ENCODE peak calls at places on chromosome 21, in eight cellular contexts. U is tibial nerve, Y is A549, V is stomach, N is sigmoid colon, L is suprapubic skin, Q is ovary, Z is H1. J is an unnamed sample.

GRCh38 chr21:22796147-22796546 is 1797.9 kb downstream of the NCAM2 start:
- DNase-seq in U (no peak), N (no peak), L (no peak), Q (no peak), Z (no peak), Y (no peak), V (no peak), J (no peak)

GRCh38 chr21:30227128-30227527 is 11.2 kb upstream of the CLDN8 start:
- DNase-seq in V (no peak), Q (no peak), Y (no peak), U (no peak), Z (no peak), L (no peak), N (no peak), J (no peak)

GRCh38 chr21:33444499-33444898 is 35.3 kb downstream of the TMEM50B start:
- DNase-seq in Y (no peak), L (no peak), U (no peak), Z (no peak), V (no peak), N (no peak), Q (no peak), J (no peak)

GRCh38 chr21:31730687-31731111 is 1.2 kb downstream of the SCAF4 start:
- DNase-seq in Y (peak), L (no peak), V (no peak), U (peak), Q (no peak), Z (peak), N (no peak), J (peak)

GRCh38 chr21:33901421-33902288 is 13.9 kb downstream of the ATP5PO start:
- DNase-seq in Z (peak), Q (no peak), V (no peak), Y (no peak), N (peak), U (peak), L (no peak), J (peak)

GRCh38 chr21:25568230-25568629 is 39.1 kb downstream of the MRPL39 start:
- DNase-seq in Z (no peak), Y (no peak), V (no peak), N (peak), U (no peak), L (no peak), Q (peak), J (no peak)

GRCh38 chr21:23131177-23131576 is 2133.0 kb downstream of the NCAM2 start:
- DNase-seq in L (no peak), N (no peak), U (no peak), Q (no peak), Z (no peak), Y (no peak), V (no peak), J (no peak)

GRCh38 chr21:8989261-8989882 is 1532.0 kb upstream of the TPTE start:
- DNase-seq in V (no peak), Q (no peak), Z (no peak), L (no peak), U (no peak), N (no peak), Y (no peak), J (peak)

GRCh38 chr21:38806942-38807284 is 1.2 kb downstream of the ETS2 start:
- DNase-seq in Y (no peak), Z (no peak), N (no peak), Q (no peak), V (no peak), U (no peak), L (no peak), J (no peak)

GRCh38 chr21:34824314-34824713 is 155.5 kb downstream of the CLIC6 start:
- DNase-seq in U (no peak), Y (no peak), Z (no peak), N (no peak), L (no peak), V (no peak), Q (no peak), J (no peak)

GRCh38 chr21:44297525-44298290 is 2.1 kb upstream of the PFKL start:
- DNase-seq in Z (peak), V (peak), Q (peak), L (peak), U (peak), Y (peak), N (peak), J (peak)
- TF ChIP-seq EP300 in Z (no peak), V (no peak), Q (no peak), L (no peak), U (peak), Y (no peak), N (no peak), J (no peak)

GRCh38 chr21:37461494-37461893 is 94.9 kb downstream of the DYRK1A start:
- DNase-seq in L (no peak), Y (no peak), U (no peak), Q (no peak), N (no peak), V (no peak), Z (no peak), J (no peak)
- TF ChIP-seq EP300 in L (no peak), Y (no peak), U (no peak), Q (no peak), N (no peak), V (no peak), Z (no peak), J (no peak)

GRCh38 chr21:17783003-17783402 is 36.2 kb downstream of the C21orf91 start:
- DNase-seq in Y (no peak), Z (no peak), V (no peak), N (no peak), Q (no peak), L (no peak), U (no peak), J (no peak)

GRCh38 chr21:17784604-17785402 is 34.4 kb downstream of the C21orf91 start:
- DNase-seq in Z (no peak), N (no peak), Y (no peak), U (no peak), V (no peak), L (no peak), Q (no peak), J (no peak)

GRCh38 chr21:17785403-17785788 is 33.8 kb downstream of the C21orf91 start:
- DNase-seq in V (no peak), Z (no peak), Q (no peak), U (no peak), L (no peak), Y (no peak), N (no peak), J (no peak)

GRCh38 chr21:17782051-17782450 is 37.1 kb downstream of the C21orf91 start:
- DNase-seq in Y (no peak), L (no peak), N (no peak), Z (no peak), U (no peak), V (no peak), Q (no peak), J (no peak)

GRCh38 chr21:17783816-17784598 is 35.1 kb downstream of the C21orf91 start:
- DNase-seq in Z (no peak), Q (no peak), V (no peak), U (no peak), N (no peak), L (no peak), Y (no peak), J (no peak)
- TF ChIP-seq EP300 in Z (no peak), Q (no peak), V (no peak), U (no peak), N (no peak), L (no peak), Y (no peak), J (no peak)

DNA sequence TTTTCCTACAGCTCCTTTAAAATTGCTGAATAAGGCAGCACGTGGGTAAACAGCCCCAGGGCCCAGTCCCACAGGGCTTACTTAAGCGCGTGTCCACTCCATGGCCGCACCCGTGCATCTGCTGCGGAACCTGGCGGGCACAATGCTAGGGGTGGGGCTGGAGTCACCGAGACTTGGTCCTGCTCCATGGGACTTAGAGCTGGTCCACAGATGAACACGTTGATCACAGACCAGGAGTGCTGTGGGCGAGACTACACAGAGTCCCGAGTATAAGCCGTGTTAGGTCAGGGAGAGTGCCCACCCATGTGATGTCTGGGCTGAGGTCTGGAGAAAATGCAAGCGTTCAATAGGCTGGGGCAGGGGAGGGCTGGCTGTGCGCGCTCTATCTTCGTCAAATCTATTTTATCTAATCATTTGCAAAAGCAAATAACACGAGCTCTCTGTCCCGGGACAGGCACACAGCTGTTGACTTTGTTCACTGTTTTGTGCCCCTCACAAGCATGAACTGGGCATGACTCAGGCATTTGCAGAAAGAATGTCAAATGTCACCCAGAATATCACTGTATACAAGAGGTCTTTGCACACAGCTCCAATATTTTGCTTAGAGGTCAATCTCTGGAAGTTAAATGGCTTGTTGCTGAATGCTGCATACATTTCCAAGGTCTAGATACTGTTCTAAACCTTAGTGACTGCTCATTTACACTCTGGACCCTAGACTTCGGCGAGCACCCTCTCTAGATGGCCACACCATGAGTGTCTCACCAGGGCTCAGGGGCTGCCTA is 119.4 kb downstream of the CRYAA start:
- DNase-seq in V (peak), Z (no peak), Y (no peak), N (no peak), L (no peak), U (no peak), Q (peak), J (peak)
- TF ChIP-seq EP300 in V (no peak), Z (no peak), Y (no peak), N (no peak), L (no peak), U (peak), Q (no peak), J (no peak)

GRCh38 chr21:44530903-44531605 is 8.9 kb downstream of the KRTAP10-1 start:
- DNase-seq in N (peak), L (no peak), Y (no peak), V (no peak), Z (no peak), U (no peak), Q (no peak), J (no peak)
- TF ChIP-seq EP300 in N (no peak), L (no peak), Y (no peak), V (no peak), Z (no peak), U (no peak), Q (no peak), J (no peak)

DNA sequence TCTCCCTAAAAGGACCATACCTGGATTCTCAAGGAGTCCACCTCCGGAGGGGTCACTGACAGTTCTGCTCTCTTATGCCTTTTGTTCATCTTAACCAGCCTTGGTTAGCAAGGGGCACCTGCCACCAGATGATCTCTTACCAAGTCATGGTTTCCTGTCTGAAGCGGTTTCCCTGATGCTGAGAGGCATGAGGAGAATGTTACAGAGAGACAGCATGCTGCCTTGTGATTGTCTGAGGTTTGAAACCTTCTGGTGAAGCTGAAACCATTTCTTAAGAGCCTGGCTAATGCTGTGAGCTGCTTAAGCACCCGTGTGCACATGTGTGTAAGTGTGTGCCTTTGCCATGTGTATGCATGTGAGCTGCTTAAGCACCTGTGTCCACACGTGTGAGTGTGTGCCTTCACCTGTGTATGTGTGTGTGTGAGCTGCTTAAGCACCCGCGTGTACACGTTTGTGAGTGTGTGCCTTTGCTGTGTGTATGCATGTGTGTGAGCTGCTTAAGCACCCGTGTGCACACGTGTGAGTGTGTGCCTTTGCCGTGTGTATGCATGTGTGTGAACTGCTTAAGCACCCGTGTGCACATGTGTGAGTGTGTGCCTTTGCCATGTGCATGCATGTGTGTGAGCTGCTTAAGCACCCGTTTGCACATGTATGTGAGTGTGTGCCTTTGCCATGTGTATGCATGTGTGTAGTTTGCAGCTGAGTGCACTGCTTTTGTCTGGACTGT is 136.3 kb upstream of the COL6A1 start:
- DNase-seq in Z (no peak), Y (no peak), Q (no peak), V (peak), N (peak), U (no peak), L (no peak), J (no peak)
- TF ChIP-seq EP300 in Z (no peak), Y (no peak), Q (no peak), V (no peak), N (no peak), U (no peak), L (no peak), J (no peak)

GRCh38 chr21:42518216-42518615 is 4.6 kb downstream of the SLC37A1 start:
- DNase-seq in V (no peak), Q (no peak), L (no peak), U (no peak), Z (no peak), N (peak), Y (peak), J (no peak)
- TF ChIP-seq EP300 in V (no peak), Q (no peak), L (no peak), U (no peak), Z (no peak), N (no peak), Y (no peak), J (no peak)

DNA sequence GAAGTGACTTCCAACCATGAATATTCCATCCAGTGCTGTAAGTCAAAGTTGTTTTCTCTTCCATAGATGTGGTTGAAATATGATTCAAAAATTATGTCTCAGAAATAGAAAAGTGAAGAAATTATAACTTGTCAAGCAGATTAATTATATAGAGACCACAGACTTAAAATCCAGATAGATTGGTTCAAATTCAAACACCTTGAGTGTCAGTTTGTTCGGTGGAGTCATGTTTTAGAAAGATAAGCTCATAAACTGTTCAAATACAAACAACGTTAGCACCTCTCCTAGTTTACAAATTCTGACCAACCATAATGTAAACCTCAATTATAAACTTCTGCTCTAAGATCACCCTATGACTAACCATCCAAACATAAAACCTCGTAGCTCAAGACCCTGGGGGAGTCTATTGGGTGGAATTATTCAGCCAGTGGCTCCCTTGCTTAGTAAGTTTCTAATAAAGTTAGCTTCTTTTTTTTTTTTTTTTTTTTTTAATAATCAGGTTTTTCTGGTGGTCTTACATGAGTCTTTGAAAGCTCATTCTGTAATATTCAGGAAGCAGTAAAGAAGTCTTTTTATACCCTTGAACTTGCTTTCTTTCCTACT is 12.4 kb downstream of the CBR1 start:
- DNase-seq in L (no peak), U (no peak), Q (no peak), V (no peak), Y (no peak), N (no peak), Z (no peak), J (no peak)
- TF ChIP-seq EP300 in L (no peak), U (no peak), Q (no peak), V (no peak), Y (no peak), N (no peak), Z (no peak), J (no peak)